ENCODE peak calls at places on chromosome 21, in eight cellular contexts. One of them, this sample, is unnamed.

GRCh38 chr21:43987509-43987908 is 24.6 kb upstream of the TRAPPC10 start:
- DNase-seq in colonic mucosa: no peak
- DNase-seq in hypothalamus: no peak
- DNase-seq in stimulated activated CD4-positive, alpha-beta T cell treated with anti-CD3 and anti-CD28 coated beads, Interleukin-1b, Interleukin-23, amount 100 ng/mL, for 48 hours: no peak
- DNase-seq in stimulated activated CD8-positive, alpha-beta memory T cell treated with anti-CD3 and anti-CD28 coated beads, Interleukin-2, amount 100 ng/mL, for 48 hours: no peak
- DNase-seq in NCI-H345: no peak
- DNase-seq in heart left ventricle: no peak
- DNase-seq in stimulated activated effector memory CD8-positive, alpha-beta T cell treated with anti-CD3 and anti-CD28 coated beads, Interleukin-12 subunit alpha, Interleukin-12 subunit beta, amount 100 ng/mL, for 72 hours: no peak
- DNase-seq in this sample: no peak

GRCh38 chr21:33949516-33950424 is 34.2 kb upstream of the ATP5PO start:
- DNase-seq in colonic mucosa: no peak
- DNase-seq in hypothalamus: no peak
- DNase-seq in stimulated activated CD4-positive, alpha-beta T cell treated with anti-CD3 and anti-CD28 coated beads, Interleukin-1b, Interleukin-23, amount 100 ng/mL, for 48 hours: peak
- DNase-seq in stimulated activated CD8-positive, alpha-beta memory T cell treated with anti-CD3 and anti-CD28 coated beads, Interleukin-2, amount 100 ng/mL, for 48 hours: no peak
- DNase-seq in NCI-H345: no peak
- DNase-seq in heart left ventricle: no peak
- DNase-seq in stimulated activated effector memory CD8-positive, alpha-beta T cell treated with anti-CD3 and anti-CD28 coated beads, Interleukin-12 subunit alpha, Interleukin-12 subunit beta, amount 100 ng/mL, for 72 hours: peak
- DNase-seq in this sample: no peak

GRCh38 chr21:34198232-34199120 is 125.1 kb downstream of the MRPS6 start:
- DNase-seq in colonic mucosa: no peak
- DNase-seq in hypothalamus: no peak
- DNase-seq in stimulated activated CD4-positive, alpha-beta T cell treated with anti-CD3 and anti-CD28 coated beads, Interleukin-1b, Interleukin-23, amount 100 ng/mL, for 48 hours: peak
- DNase-seq in stimulated activated CD8-positive, alpha-beta memory T cell treated with anti-CD3 and anti-CD28 coated beads, Interleukin-2, amount 100 ng/mL, for 48 hours: no peak
- DNase-seq in NCI-H345: no peak
- DNase-seq in heart left ventricle: no peak
- DNase-seq in stimulated activated effector memory CD8-positive, alpha-beta T cell treated with anti-CD3 and anti-CD28 coated beads, Interleukin-12 subunit alpha, Interleukin-12 subunit beta, amount 100 ng/mL, for 72 hours: no peak
- DNase-seq in this sample: no peak

GRCh38 chr21:21101911-21102310 is 103.7 kb downstream of the NCAM2 start:
- DNase-seq in colonic mucosa: no peak
- DNase-seq in hypothalamus: no peak
- DNase-seq in stimulated activated CD4-positive, alpha-beta T cell treated with anti-CD3 and anti-CD28 coated beads, Interleukin-1b, Interleukin-23, amount 100 ng/mL, for 48 hours: no peak
- DNase-seq in stimulated activated CD8-positive, alpha-beta memory T cell treated with anti-CD3 and anti-CD28 coated beads, Interleukin-2, amount 100 ng/mL, for 48 hours: no peak
- DNase-seq in NCI-H345: peak
- DNase-seq in heart left ventricle: no peak
- DNase-seq in stimulated activated effector memory CD8-positive, alpha-beta T cell treated with anti-CD3 and anti-CD28 coated beads, Interleukin-12 subunit alpha, Interleukin-12 subunit beta, amount 100 ng/mL, for 72 hours: no peak
- DNase-seq in this sample: peak

GRCh38 chr21:43268086-43268803 is 99.4 kb downstream of the CRYAA start:
- DNase-seq in colonic mucosa: no peak
- DNase-seq in hypothalamus: no peak
- DNase-seq in stimulated activated CD4-positive, alpha-beta T cell treated with anti-CD3 and anti-CD28 coated beads, Interleukin-1b, Interleukin-23, amount 100 ng/mL, for 48 hours: no peak
- DNase-seq in stimulated activated CD8-positive, alpha-beta memory T cell treated with anti-CD3 and anti-CD28 coated beads, Interleukin-2, amount 100 ng/mL, for 48 hours: no peak
- DNase-seq in NCI-H345: no peak
- DNase-seq in heart left ventricle: peak
- DNase-seq in stimulated activated effector memory CD8-positive, alpha-beta T cell treated with anti-CD3 and anti-CD28 coated beads, Interleukin-12 subunit alpha, Interleukin-12 subunit beta, amount 100 ng/mL, for 72 hours: no peak
- DNase-seq in this sample: no peak

GRCh38 chr21:46083271-46084040 is 14.5 kb upstream of the COL6A2 start:
- DNase-seq in colonic mucosa: no peak
- DNase-seq in hypothalamus: no peak
- DNase-seq in stimulated activated CD4-positive, alpha-beta T cell treated with anti-CD3 and anti-CD28 coated beads, Interleukin-1b, Interleukin-23, amount 100 ng/mL, for 48 hours: no peak
- DNase-seq in stimulated activated CD8-positive, alpha-beta memory T cell treated with anti-CD3 and anti-CD28 coated beads, Interleukin-2, amount 100 ng/mL, for 48 hours: no peak
- DNase-seq in NCI-H345: no peak
- DNase-seq in heart left ventricle: no peak
- DNase-seq in stimulated activated effector memory CD8-positive, alpha-beta T cell treated with anti-CD3 and anti-CD28 coated beads, Interleukin-12 subunit alpha, Interleukin-12 subunit beta, amount 100 ng/mL, for 72 hours: no peak
- DNase-seq in this sample: peak

GRCh38 chr21:33058468-33059318 is 11.2 kb upstream of the OLIG1 start:
- DNase-seq in colonic mucosa: no peak
- DNase-seq in hypothalamus: no peak
- DNase-seq in stimulated activated CD4-positive, alpha-beta T cell treated with anti-CD3 and anti-CD28 coated beads, Interleukin-1b, Interleukin-23, amount 100 ng/mL, for 48 hours: no peak
- DNase-seq in stimulated activated CD8-positive, alpha-beta memory T cell treated with anti-CD3 and anti-CD28 coated beads, Interleukin-2, amount 100 ng/mL, for 48 hours: no peak
- DNase-seq in NCI-H345: no peak
- DNase-seq in heart left ventricle: peak
- DNase-seq in stimulated activated effector memory CD8-positive, alpha-beta T cell treated with anti-CD3 and anti-CD28 coated beads, Interleukin-12 subunit alpha, Interleukin-12 subunit beta, amount 100 ng/mL, for 72 hours: no peak
- DNase-seq in this sample: no peak

GRCh38 chr21:18899261-18899660 is 495.7 kb upstream of the TMPRSS15 start:
- DNase-seq in colonic mucosa: no peak
- DNase-seq in hypothalamus: no peak
- DNase-seq in stimulated activated CD4-positive, alpha-beta T cell treated with anti-CD3 and anti-CD28 coated beads, Interleukin-1b, Interleukin-23, amount 100 ng/mL, for 48 hours: no peak
- DNase-seq in stimulated activated CD8-positive, alpha-beta memory T cell treated with anti-CD3 and anti-CD28 coated beads, Interleukin-2, amount 100 ng/mL, for 48 hours: no peak
- DNase-seq in NCI-H345: no peak
- DNase-seq in heart left ventricle: no peak
- DNase-seq in stimulated activated effector memory CD8-positive, alpha-beta T cell treated with anti-CD3 and anti-CD28 coated beads, Interleukin-12 subunit alpha, Interleukin-12 subunit beta, amount 100 ng/mL, for 72 hours: no peak
- DNase-seq in this sample: no peak

GRCh38 chr21:41425954-41426655 is at the start of gene MX1:
- DNase-seq in colonic mucosa: peak
- DNase-seq in hypothalamus: peak
- DNase-seq in stimulated activated CD4-positive, alpha-beta T cell treated with anti-CD3 and anti-CD28 coated beads, Interleukin-1b, Interleukin-23, amount 100 ng/mL, for 48 hours: peak
- DNase-seq in stimulated activated CD8-positive, alpha-beta memory T cell treated with anti-CD3 and anti-CD28 coated beads, Interleukin-2, amount 100 ng/mL, for 48 hours: peak
- DNase-seq in NCI-H345: no peak
- DNase-seq in heart left ventricle: peak
- DNase-seq in stimulated activated effector memory CD8-positive, alpha-beta T cell treated with anti-CD3 and anti-CD28 coated beads, Interleukin-12 subunit alpha, Interleukin-12 subunit beta, amount 100 ng/mL, for 72 hours: peak
- DNase-seq in this sample: peak

GRCh38 chr21:26948194-26948593 is 18.7 kb downstream of the ADAMTS5 start:
- DNase-seq in colonic mucosa: no peak
- DNase-seq in hypothalamus: no peak
- DNase-seq in stimulated activated CD4-positive, alpha-beta T cell treated with anti-CD3 and anti-CD28 coated beads, Interleukin-1b, Interleukin-23, amount 100 ng/mL, for 48 hours: no peak
- DNase-seq in stimulated activated CD8-positive, alpha-beta memory T cell treated with anti-CD3 and anti-CD28 coated beads, Interleukin-2, amount 100 ng/mL, for 48 hours: no peak
- DNase-seq in NCI-H345: no peak
- DNase-seq in heart left ventricle: no peak
- DNase-seq in stimulated activated effector memory CD8-positive, alpha-beta T cell treated with anti-CD3 and anti-CD28 coated beads, Interleukin-12 subunit alpha, Interleukin-12 subunit beta, amount 100 ng/mL, for 72 hours: no peak
- DNase-seq in this sample: no peak

GRCh38 chr21:38242036-38242435 is 14.8 kb upstream of the KCNJ15 start:
- DNase-seq in colonic mucosa: no peak
- DNase-seq in hypothalamus: no peak
- DNase-seq in stimulated activated CD4-positive, alpha-beta T cell treated with anti-CD3 and anti-CD28 coated beads, Interleukin-1b, Interleukin-23, amount 100 ng/mL, for 48 hours: no peak
- DNase-seq in stimulated activated CD8-positive, alpha-beta memory T cell treated with anti-CD3 and anti-CD28 coated beads, Interleukin-2, amount 100 ng/mL, for 48 hours: no peak
- DNase-seq in NCI-H345: no peak
- DNase-seq in heart left ventricle: no peak
- DNase-seq in stimulated activated effector memory CD8-positive, alpha-beta T cell treated with anti-CD3 and anti-CD28 coated beads, Interleukin-12 subunit alpha, Interleukin-12 subunit beta, amount 100 ng/mL, for 72 hours: no peak
- DNase-seq in this sample: peak

GRCh38 chr21:41048141-41048540 is 119.8 kb upstream of the BACE2 start:
- DNase-seq in colonic mucosa: no peak
- DNase-seq in hypothalamus: no peak
- DNase-seq in stimulated activated CD4-positive, alpha-beta T cell treated with anti-CD3 and anti-CD28 coated beads, Interleukin-1b, Interleukin-23, amount 100 ng/mL, for 48 hours: no peak
- DNase-seq in stimulated activated CD8-positive, alpha-beta memory T cell treated with anti-CD3 and anti-CD28 coated beads, Interleukin-2, amount 100 ng/mL, for 48 hours: no peak
- DNase-seq in NCI-H345: no peak
- DNase-seq in heart left ventricle: no peak
- DNase-seq in stimulated activated effector memory CD8-positive, alpha-beta T cell treated with anti-CD3 and anti-CD28 coated beads, Interleukin-12 subunit alpha, Interleukin-12 subunit beta, amount 100 ng/mL, for 72 hours: no peak
- DNase-seq in this sample: no peak

GRCh38 chr21:42722808-42723470 is 69.5 kb downstream of the PDE9A start:
- DNase-seq in colonic mucosa: peak
- DNase-seq in hypothalamus: no peak
- DNase-seq in stimulated activated CD4-positive, alpha-beta T cell treated with anti-CD3 and anti-CD28 coated beads, Interleukin-1b, Interleukin-23, amount 100 ng/mL, for 48 hours: no peak
- DNase-seq in stimulated activated CD8-positive, alpha-beta memory T cell treated with anti-CD3 and anti-CD28 coated beads, Interleukin-2, amount 100 ng/mL, for 48 hours: no peak
- DNase-seq in NCI-H345: no peak
- DNase-seq in heart left ventricle: no peak
- DNase-seq in stimulated activated effector memory CD8-positive, alpha-beta T cell treated with anti-CD3 and anti-CD28 coated beads, Interleukin-12 subunit alpha, Interleukin-12 subunit beta, amount 100 ng/mL, for 72 hours: no peak
- DNase-seq in this sample: no peak

GRCh38 chr21:15751561-15751960 is 21.8 kb downstream of the USP25 start:
- DNase-seq in colonic mucosa: no peak
- DNase-seq in hypothalamus: no peak
- DNase-seq in stimulated activated CD4-positive, alpha-beta T cell treated with anti-CD3 and anti-CD28 coated beads, Interleukin-1b, Interleukin-23, amount 100 ng/mL, for 48 hours: no peak
- DNase-seq in stimulated activated CD8-positive, alpha-beta memory T cell treated with anti-CD3 and anti-CD28 coated beads, Interleukin-2, amount 100 ng/mL, for 48 hours: no peak
- DNase-seq in NCI-H345: no peak
- DNase-seq in heart left ventricle: no peak
- DNase-seq in stimulated activated effector memory CD8-positive, alpha-beta T cell treated with anti-CD3 and anti-CD28 coated beads, Interleukin-12 subunit alpha, Interleukin-12 subunit beta, amount 100 ng/mL, for 72 hours: no peak
- DNase-seq in this sample: peak

GRCh38 chr21:42471716-42472330 is 24.2 kb downstream of the RSPH1 start:
- DNase-seq in colonic mucosa: no peak
- DNase-seq in hypothalamus: no peak
- DNase-seq in stimulated activated CD4-positive, alpha-beta T cell treated with anti-CD3 and anti-CD28 coated beads, Interleukin-1b, Interleukin-23, amount 100 ng/mL, for 48 hours: no peak
- DNase-seq in stimulated activated CD8-positive, alpha-beta memory T cell treated with anti-CD3 and anti-CD28 coated beads, Interleukin-2, amount 100 ng/mL, for 48 hours: no peak
- DNase-seq in NCI-H345: no peak
- DNase-seq in heart left ventricle: no peak
- DNase-seq in stimulated activated effector memory CD8-positive, alpha-beta T cell treated with anti-CD3 and anti-CD28 coated beads, Interleukin-12 subunit alpha, Interleukin-12 subunit beta, amount 100 ng/mL, for 72 hours: no peak
- DNase-seq in this sample: no peak

GRCh38 chr21:27062441-27062840 is 95.6 kb upstream of the ADAMTS5 start:
- DNase-seq in colonic mucosa: no peak
- DNase-seq in hypothalamus: no peak
- DNase-seq in stimulated activated CD4-positive, alpha-beta T cell treated with anti-CD3 and anti-CD28 coated beads, Interleukin-1b, Interleukin-23, amount 100 ng/mL, for 48 hours: no peak
- DNase-seq in stimulated activated CD8-positive, alpha-beta memory T cell treated with anti-CD3 and anti-CD28 coated beads, Interleukin-2, amount 100 ng/mL, for 48 hours: no peak
- DNase-seq in NCI-H345: no peak
- DNase-seq in heart left ventricle: no peak
- DNase-seq in stimulated activated effector memory CD8-positive, alpha-beta T cell treated with anti-CD3 and anti-CD28 coated beads, Interleukin-12 subunit alpha, Interleukin-12 subunit beta, amount 100 ng/mL, for 72 hours: no peak
- DNase-seq in this sample: no peak

GRCh38 chr21:27519357-27519756 is 552.5 kb upstream of the ADAMTS5 start:
- DNase-seq in colonic mucosa: no peak
- DNase-seq in hypothalamus: no peak
- DNase-seq in stimulated activated CD4-positive, alpha-beta T cell treated with anti-CD3 and anti-CD28 coated beads, Interleukin-1b, Interleukin-23, amount 100 ng/mL, for 48 hours: no peak
- DNase-seq in stimulated activated CD8-positive, alpha-beta memory T cell treated with anti-CD3 and anti-CD28 coated beads, Interleukin-2, amount 100 ng/mL, for 48 hours: no peak
- DNase-seq in NCI-H345: no peak
- DNase-seq in heart left ventricle: no peak
- DNase-seq in stimulated activated effector memory CD8-positive, alpha-beta T cell treated with anti-CD3 and anti-CD28 coated beads, Interleukin-12 subunit alpha, Interleukin-12 subunit beta, amount 100 ng/mL, for 72 hours: no peak
- DNase-seq in this sample: peak

GRCh38 chr21:42991992-42992740 is 17.8 kb downstream of the PKNOX1 start:
- DNase-seq in colonic mucosa: peak
- DNase-seq in hypothalamus: no peak
- DNase-seq in stimulated activated CD4-positive, alpha-beta T cell treated with anti-CD3 and anti-CD28 coated beads, Interleukin-1b, Interleukin-23, amount 100 ng/mL, for 48 hours: no peak
- DNase-seq in stimulated activated CD8-positive, alpha-beta memory T cell treated with anti-CD3 and anti-CD28 coated beads, Interleukin-2, amount 100 ng/mL, for 48 hours: no peak
- DNase-seq in NCI-H345: no peak
- DNase-seq in heart left ventricle: peak
- DNase-seq in stimulated activated effector memory CD8-positive, alpha-beta T cell treated with anti-CD3 and anti-CD28 coated beads, Interleukin-12 subunit alpha, Interleukin-12 subunit beta, amount 100 ng/mL, for 72 hours: no peak
- DNase-seq in this sample: peak

GRCh38 chr21:41683815-41684214 is 83.0 kb downstream of the RIPK4 start:
- DNase-seq in colonic mucosa: no peak
- DNase-seq in hypothalamus: no peak
- DNase-seq in stimulated activated CD4-positive, alpha-beta T cell treated with anti-CD3 and anti-CD28 coated beads, Interleukin-1b, Interleukin-23, amount 100 ng/mL, for 48 hours: no peak
- DNase-seq in stimulated activated CD8-positive, alpha-beta memory T cell treated with anti-CD3 and anti-CD28 coated beads, Interleukin-2, amount 100 ng/mL, for 48 hours: no peak
- DNase-seq in NCI-H345: no peak
- DNase-seq in heart left ventricle: no peak
- DNase-seq in stimulated activated effector memory CD8-positive, alpha-beta T cell treated with anti-CD3 and anti-CD28 coated beads, Interleukin-12 subunit alpha, Interleukin-12 subunit beta, amount 100 ng/mL, for 72 hours: no peak
- DNase-seq in this sample: no peak

GRCh38 chr21:31236528-31236927 is 107.5 kb downstream of the TIAM1 start:
- DNase-seq in colonic mucosa: no peak
- DNase-seq in hypothalamus: no peak
- DNase-seq in stimulated activated CD4-positive, alpha-beta T cell treated with anti-CD3 and anti-CD28 coated beads, Interleukin-1b, Interleukin-23, amount 100 ng/mL, for 48 hours: peak
- DNase-seq in stimulated activated CD8-positive, alpha-beta memory T cell treated with anti-CD3 and anti-CD28 coated beads, Interleukin-2, amount 100 ng/mL, for 48 hours: no peak
- DNase-seq in NCI-H345: no peak
- DNase-seq in heart left ventricle: no peak
- DNase-seq in stimulated activated effector memory CD8-positive, alpha-beta T cell treated with anti-CD3 and anti-CD28 coated beads, Interleukin-12 subunit alpha, Interleukin-12 subunit beta, amount 100 ng/mL, for 72 hours: no peak
- DNase-seq in this sample: no peak

GRCh38 chr21:43924421-43925095 is 59.5 kb downstream of the AGPAT3 start:
- DNase-seq in colonic mucosa: no peak
- DNase-seq in hypothalamus: no peak
- DNase-seq in stimulated activated CD4-positive, alpha-beta T cell treated with anti-CD3 and anti-CD28 coated beads, Interleukin-1b, Interleukin-23, amount 100 ng/mL, for 48 hours: no peak
- DNase-seq in stimulated activated CD8-positive, alpha-beta memory T cell treated with anti-CD3 and anti-CD28 coated beads, Interleukin-2, amount 100 ng/mL, for 48 hours: no peak
- DNase-seq in NCI-H345: no peak
- DNase-seq in heart left ventricle: peak
- DNase-seq in stimulated activated effector memory CD8-positive, alpha-beta T cell treated with anti-CD3 and anti-CD28 coated beads, Interleukin-12 subunit alpha, Interleukin-12 subunit beta, amount 100 ng/mL, for 72 hours: no peak
- DNase-seq in this sample: no peak

This sample was measured in AG10803.